ENCODE peak calls at places on chromosomes 2 and 18, in nine cellular contexts. S is Peyer's patch; M is IMR-90; H is CD8-positive, alpha-beta T cell; O is WERI-Rb-1; L is upper lobe of right lung; T is lung; W is esophagus squamous epithelium; C is adrenal gland. N is an unnamed sample.
A peak's percentile ranks its signal among the peaks of the same experiment; 100 is the strongest.

GRCh38 chr2:210502997-210503621 is 26.6 kb upstream of the LANCL1 start:
- DNase-seq in S (peak; percentile 77), M (peak; percentile 49), H (no peak), O (peak; percentile 45), L (no peak), T (peak; percentile 44), W (no peak), C (peak; percentile 60), N (no peak)

GRCh38 chr18:267380-267687 is 513 bp downstream of the THOC1 start:
- DNase-seq in S (no peak), M (no peak), H (no peak), O (peak; percentile 57), L (no peak), T (peak; percentile 31), W (no peak), C (no peak), N (no peak)

GRCh38 chr2:31322376-31322775 is 88.4 kb downstream of the EHD3 start:
- DNase-seq in S (no peak), M (peak; percentile 68), H (no peak), O (no peak), L (no peak), T (no peak), W (no peak), C (no peak), N (no peak)

GRCh38 chr2:133833746-133834145 is 265.5 kb upstream of the NCKAP5 start:
- DNase-seq in S (no peak), M (no peak), H (no peak), O (no peak), L (no peak), T (peak; percentile 9), W (no peak), C (no peak), N (no peak)

GRCh38 chr18:48896875-48897511 is 53.8 kb downstream of the SMAD7 start:
- DNase-seq in S (peak; percentile 75), M (peak; percentile 17), H (no peak), O (no peak), L (peak; percentile 88), T (peak; percentile 78), W (no peak), C (peak; percentile 68), N (no peak)

GRCh38 chr2:116724550-116724949 is 1089.9 kb upstream of the DDX18 start:
- DNase-seq in S (no peak), M (no peak), H (no peak), O (no peak), L (no peak), T (no peak), W (no peak), C (no peak), N (no peak)

GRCh38 chr2:239288951-239289481 is 111.8 kb downstream of the HDAC4 start:
- DNase-seq in S (no peak), M (no peak), H (peak; percentile 57), O (no peak), L (peak; percentile 26), T (no peak), W (no peak), C (no peak), N (no peak)

GRCh38 chr2:191190439-191190838 is 39.6 kb upstream of the STAT4 start:
- DNase-seq in S (no peak), M (no peak), H (no peak), O (no peak), L (no peak), T (peak; percentile 69), W (no peak), C (no peak), N (no peak)

GRCh38 chr2:95372216-95372829 is 30.2 kb upstream of the FAHD2A start:
- DNase-seq in S (peak; percentile 32), M (no peak), H (no peak), O (no peak), L (peak; percentile 51), T (no peak), W (no peak), C (no peak), N (no peak)

GRCh38 chr2:148546270-148546669 is 98.3 kb upstream of the EPC2 start:
- DNase-seq in S (no peak), M (no peak), H (no peak), O (no peak), L (no peak), T (no peak), W (no peak), C (no peak), N (no peak)

GRCh38 chr2:45650851-45651414 is 542 bp upstream of the PRKCE start:
- DNase-seq in S (peak; percentile 98), M (peak; percentile 98), H (peak; percentile 95), O (peak; percentile 86), L (peak; percentile 95), T (peak; percentile 95), W (peak; percentile 91), C (peak; percentile 94), N (peak; percentile 92)

GRCh38 chr18:23867011-23867410 is 147.5 kb upstream of the TTC39C start:
- DNase-seq in S (no peak), M (no peak), H (peak; percentile 23), O (no peak), L (no peak), T (no peak), W (no peak), C (no peak), N (no peak)

GRCh38 chr18:70380915-70381896 is 92.4 kb downstream of the SOCS6 start:
- DNase-seq in S (peak; percentile 87), M (no peak), H (no peak), O (no peak), L (no peak), T (no peak), W (no peak), C (no peak), N (no peak)

GRCh38 chr18:79480171-79480981 is 84.6 kb downstream of the NFATC1 start:
- DNase-seq in S (peak; percentile 41), M (no peak), H (no peak), O (no peak), L (peak; percentile 55), T (no peak), W (no peak), C (no peak), N (no peak)

GRCh38 chr2:9217838-9218770 is 11.5 kb downstream of the ASAP2 start:
- DNase-seq in S (no peak), M (no peak), H (no peak), O (no peak), L (no peak), T (no peak), W (no peak), C (no peak), N (no peak)

DNA sequence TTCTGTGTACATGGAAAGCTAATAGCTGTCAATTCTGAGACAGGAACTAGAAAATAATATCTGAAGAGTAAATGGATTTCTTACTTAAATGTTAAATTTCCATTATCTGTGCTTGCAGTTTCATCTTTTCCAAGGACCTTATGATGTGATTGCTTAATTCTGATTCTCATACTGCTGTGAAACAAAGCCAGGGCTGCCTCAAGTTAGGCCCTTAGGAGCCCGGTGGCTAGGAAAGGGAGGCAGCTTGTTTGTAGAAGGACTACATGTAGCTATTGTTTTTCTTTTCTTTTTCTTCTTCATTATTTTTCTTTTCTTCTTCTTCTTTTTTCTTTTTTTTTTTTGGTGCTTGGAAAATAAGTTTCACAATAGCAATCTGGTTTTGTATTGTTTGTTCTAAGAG is 50.5 kb downstream of the XRCC5 start:
- DNase-seq in S (no peak), M (no peak), H (no peak), O (no peak), L (no peak), T (no peak), W (no peak), C (peak; percentile 37), N (no peak)
- H3K36me3 ChIP-seq in S (no peaks in the 10 kb centered on the region), M (peaks cover 46% of the 10 kb centered on the region), H (peaks cover 44% of the 10 kb centered on the region), O (peaks cover 85% of the 10 kb centered on the region), L (peaks cover 79% of the 10 kb centered on the region), T (peaks cover 51% of the 10 kb centered on the region), W (peaks cover 36% of the 10 kb centered on the region), C (peaks cover 2% of the 10 kb centered on the region), N (peaks cover 66% of the 10 kb centered on the region)

GRCh38 chr2:235908826-235909225 is 259.4 kb downstream of the GBX2 start:
- DNase-seq in S (no peak), M (no peak), H (no peak), O (peak; percentile 29), L (no peak), T (no peak), W (no peak), C (no peak), N (no peak)

GRCh38 chr2:235909371-235909770 is 258.8 kb downstream of the GBX2 start:
- DNase-seq in S (no peak), M (no peak), H (no peak), O (no peak), L (no peak), T (no peak), W (no peak), C (no peak), N (no peak)

GRCh38 chr2:235910067-235910466 is 258.1 kb downstream of the GBX2 start:
- DNase-seq in S (no peak), M (no peak), H (no peak), O (no peak), L (no peak), T (no peak), W (no peak), C (no peak), N (no peak)

GRCh38 chr2:235911633-235912032 is 256.6 kb downstream of the GBX2 start:
- DNase-seq in S (no peak), M (no peak), H (no peak), O (no peak), L (no peak), T (no peak), W (no peak), C (no peak), N (no peak)

GRCh38 chr2:235911125-235911524 is 257.1 kb downstream of the GBX2 start:
- DNase-seq in S (no peak), M (no peak), H (no peak), O (no peak), L (no peak), T (no peak), W (no peak), C (no peak), N (no peak)
- H3K36me3 ChIP-seq in S (no peaks in the 10 kb centered on the region), M (peaks cover 9% of the 10 kb centered on the region), H (no peaks in the 10 kb centered on the region), O (peaks cover 51% of the 10 kb centered on the region), L (no peaks in the 10 kb centered on the region), T (peaks cover 10% of the 10 kb centered on the region), W (no peaks in the 10 kb centered on the region), C (no peaks in the 10 kb centered on the region), N (no peaks in the 10 kb centered on the region)

DNA sequence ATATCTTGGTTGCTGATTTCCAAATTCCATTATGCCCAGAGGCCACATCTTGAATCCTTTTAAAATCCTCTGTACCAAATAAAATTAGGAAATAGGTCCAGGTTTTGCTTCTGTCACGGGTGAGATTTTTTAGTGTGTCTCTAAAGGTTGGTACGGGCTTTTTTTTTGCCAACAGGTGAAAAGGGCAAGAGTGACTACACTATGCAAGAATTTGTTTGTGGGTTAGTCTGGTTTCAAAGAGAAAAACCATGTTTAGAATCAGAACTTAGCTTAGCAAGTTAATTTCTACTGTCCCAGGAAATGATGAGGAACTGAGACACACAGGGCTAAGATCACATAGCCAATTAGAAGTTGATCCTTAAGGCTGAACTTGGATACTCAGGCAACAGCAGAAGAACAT is 41.7 kb downstream of the POLR1A start:
- DNase-seq in S (no peak), M (peak; percentile 47), H (no peak), O (no peak), L (no peak), T (no peak), W (no peak), C (no peak), N (no peak)
- H3K36me3 ChIP-seq in S (no peaks in the 10 kb centered on the region), M (peaks cover 17% of the 10 kb centered on the region), H (peaks cover 37% of the 10 kb centered on the region), O (peaks cover 72% of the 10 kb centered on the region), L (peaks cover 33% of the 10 kb centered on the region), T (peaks cover 45% of the 10 kb centered on the region), W (peaks cover 3% of the 10 kb centered on the region), C (peaks cover 3% of the 10 kb centered on the region), N (peaks cover 44% of the 10 kb centered on the region)

DNA sequence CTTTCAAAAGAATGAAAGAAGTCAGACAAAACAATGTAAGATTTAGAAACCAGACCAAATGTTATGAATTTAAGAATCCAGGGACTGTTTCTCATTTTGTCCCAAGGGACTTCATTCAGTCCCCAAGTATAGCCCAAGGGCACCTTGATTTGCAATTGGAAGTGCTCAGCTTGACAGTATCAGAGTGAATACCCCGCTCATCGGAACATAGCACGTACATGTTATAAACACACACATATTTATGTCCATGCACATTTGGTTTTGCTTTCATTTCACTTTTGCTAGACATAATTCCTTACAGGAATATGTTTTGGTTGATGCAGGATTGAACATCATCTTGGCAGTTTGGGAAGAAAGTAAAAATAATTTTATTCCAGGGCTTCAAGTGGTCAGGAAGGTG is 100.2 kb downstream of the PID1 start:
- DNase-seq in S (no peak), M (no peak), H (no peak), O (no peak), L (no peak), T (no peak), W (no peak), C (no peak), N (no peak)
- H3K36me3 ChIP-seq in S (no peaks in the 10 kb centered on the region), M (no peaks in the 10 kb centered on the region), H (no peaks in the 10 kb centered on the region), O (no peaks in the 10 kb centered on the region), L (no peaks in the 10 kb centered on the region), T (no peaks in the 10 kb centered on the region), W (no peaks in the 10 kb centered on the region), C (no peaks in the 10 kb centered on the region), N (no peaks in the 10 kb centered on the region)

N was measured in effector memory CD4-positive, alpha-beta T cell.